ENCODE peak calls at places on chromosome 11, in ten cellular contexts. T is HFF-Myc; Y is OCI-LY7; N is lower leg skin; F is coronary artery; V is neural crest cell; G is AG04449; B is Calu3; K is CD8-positive, alpha-beta T cell; O is kidney. Z is an unnamed sample.

GRCh38 chr11:64331569-64332371 is 8.2 kb upstream of the CCDC88B start:
- DNase-seq in B (peak; percentile 84), O (peak; percentile 94), K (peak; percentile 53), T (peak; percentile 60), Y (peak; percentile 57), G (peak; percentile 21), F (no peak), V (no peak), N (no peak), Z (peak; percentile 64)

GRCh38 chr11:23569134-23569533 is 708.9 kb upstream of the CCDC179 start:
- DNase-seq in N (no peak), B (no peak), F (no peak), K (no peak), G (no peak), V (no peak), O (no peak), Y (no peak), T (no peak), Z (no peak)

GRCh38 chr11:45737056-45737455 is 67.9 kb upstream of the SLC35C1 start:
- DNase-seq in B (no peak), G (no peak), T (no peak), Y (no peak), K (no peak), F (no peak), N (no peak), O (no peak), V (no peak), Z (peak; percentile 43)

GRCh38 chr11:76781861-76782500 is 1.2 kb upstream of the TSKU start:
- DNase-seq in N (no peak), O (no peak), V (no peak), F (no peak), K (no peak), B (no peak), Y (no peak), G (no peak), T (no peak), Z (no peak)

GRCh38 chr11:18775492-18776292 is 15.9 kb downstream of the PTPN5 start:
- DNase-seq in Y (peak; percentile 57), N (peak; percentile 34), O (peak; percentile 48), B (peak; percentile 85), F (no peak), G (no peak), V (peak; percentile 87), K (peak; percentile 27), T (no peak), Z (no peak)

GRCh38 chr11:35944503-35945136 is 758 bp downstream of the LDLRAD3 start:
- DNase-seq in B (no peak), Y (no peak), V (no peak), T (no peak), O (no peak), F (peak; percentile 77), N (no peak), G (no peak), K (no peak), Z (no peak)

GRCh38 chr11:118438314-118438931 is 2.1 kb downstream of the KMT2A start:
- DNase-seq in B (peak; percentile 26), V (peak; percentile 33), T (no peak), O (no peak), N (peak; percentile 65), F (peak; percentile 77), G (peak; percentile 42), Y (peak; percentile 53), K (peak; percentile 31), Z (no peak)

GRCh38 chr11:20022363-20023081 is 137.8 kb downstream of the DBX1 start:
- DNase-seq in K (no peak), F (no peak), G (no peak), B (peak; percentile 9), O (no peak), N (no peak), V (peak; percentile 25), Y (peak; percentile 2), T (no peak), Z (no peak)

GRCh38 chr11:73199446-73199845 is 18.6 kb upstream of the P2RY2 start:
- DNase-seq in F (no peak), N (no peak), K (no peak), G (no peak), T (no peak), V (no peak), O (no peak), Y (no peak), B (no peak), Z (no peak)

GRCh38 chr11:12640355-12640754 is 33.9 kb upstream of the TEAD1 start:
- DNase-seq in O (no peak), K (no peak), B (no peak), V (no peak), Y (no peak), F (no peak), T (no peak), G (no peak), N (no peak), Z (no peak)

GRCh38 chr11:124793466-124794278 is 6.5 kb downstream of the MSANTD2 start:
- DNase-seq in B (peak; percentile 15), T (no peak), V (no peak), G (no peak), Y (peak; percentile 72), K (no peak), N (no peak), F (no peak), O (no peak), Z (no peak)

GRCh38 chr11:26088391-26088790 is 243.5 kb upstream of the ANO3 start:
- DNase-seq in G (peak; percentile 36), T (no peak), V (no peak), O (no peak), K (no peak), N (no peak), B (no peak), F (no peak), Y (no peak), Z (no peak)

DNA sequence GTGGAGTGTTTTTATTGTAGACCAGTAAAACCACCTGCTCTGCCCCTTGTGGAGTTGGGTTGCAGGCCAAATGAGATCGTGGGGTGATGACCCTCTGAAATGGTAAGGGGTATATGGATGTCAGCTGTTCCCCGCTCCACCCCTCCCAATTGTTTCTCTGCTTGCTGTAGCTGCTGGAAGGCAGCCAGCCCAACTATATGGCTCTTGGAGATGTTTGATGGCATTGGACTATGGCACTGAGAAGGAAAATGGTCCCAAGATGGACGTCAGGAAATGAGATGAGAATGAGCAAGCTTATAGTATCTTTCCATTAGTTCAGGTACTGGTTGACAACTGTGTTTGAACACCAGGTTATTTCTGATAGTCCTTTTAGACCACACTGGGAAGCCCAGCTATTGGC is 94.8 kb upstream of the SORL1-AS1 start:
- DNase-seq in G (no peak), T (no peak), V (no peak), Y (no peak), O (no peak), N (no peak), B (no peak), F (no peak), K (no peak), Z (no peak)
- TF ChIP-seq CTCF in G (no peak), T (no peak), V (no peak), Y (no peak), O (no peak), N (no peak), B (no peak), F (no peak), K (no peak), Z (no peak)

DNA sequence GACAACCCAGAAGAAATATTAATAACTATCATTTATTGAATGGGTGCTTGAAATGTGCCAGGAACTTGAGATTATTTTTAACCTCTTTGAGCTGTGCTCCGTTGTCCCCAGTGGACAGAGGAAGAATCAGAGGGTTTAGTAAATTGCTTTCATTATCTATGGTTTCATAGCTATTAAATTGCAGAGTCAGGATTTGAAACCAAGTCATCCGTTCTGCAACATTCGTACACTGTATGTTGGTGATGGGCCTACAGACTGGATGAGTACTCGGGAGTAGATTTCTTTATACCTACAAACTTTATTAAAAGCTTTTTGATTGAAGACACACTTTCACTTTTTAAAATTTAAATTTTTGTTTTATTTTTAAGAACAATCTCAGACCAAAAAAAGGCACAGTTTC is 4.9 kb downstream of the HSD17B12 start:
- DNase-seq in N (no peak), K (no peak), Y (no peak), G (no peak), O (no peak), T (no peak), V (no peak), F (no peak), B (no peak), Z (no peak)
- TF ChIP-seq CTCF in N (no peak), K (no peak), Y (peak; percentile 21), G (no peak), O (no peak), T (no peak), V (peak; percentile 25), F (no peak), B (no peak), Z (no peak)

DNA sequence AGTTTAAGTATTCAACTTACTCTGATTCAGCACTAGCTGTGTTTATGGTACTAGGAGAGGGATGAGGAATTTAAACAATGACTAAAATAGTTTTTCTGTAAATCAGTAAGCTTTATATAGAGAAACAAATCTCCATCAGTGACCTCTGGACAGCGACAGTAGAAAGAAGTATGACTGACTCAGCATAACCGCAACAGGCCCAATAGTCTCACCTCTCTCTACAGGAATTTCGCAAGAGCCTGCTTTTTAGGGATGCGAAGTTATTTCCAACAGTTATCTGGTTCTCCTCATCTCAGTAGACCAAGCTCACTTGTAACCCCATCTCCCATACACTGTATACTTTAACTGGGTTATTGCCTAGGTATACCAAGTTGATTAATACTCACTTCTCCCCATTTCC is 770.5 kb upstream of the CCDC90B start:
- DNase-seq in G (no peak), F (no peak), K (no peak), T (no peak), O (no peak), N (no peak), V (no peak), Y (no peak), B (no peak), Z (peak; percentile 31)
- TF ChIP-seq CTCF in G (no peak), F (no peak), K (no peak), T (no peak), O (no peak), N (no peak), V (no peak), Y (no peak), B (no peak), Z (no peak)

GRCh38 chr11:67664696-67665536 is 9.5 kb downstream of the ALDH3B2 start:
- DNase-seq in B (no peak), Y (no peak), G (no peak), V (no peak), O (no peak), N (no peak), T (no peak), F (no peak), K (no peak), Z (no peak)

GRCh38 chr11:67664213-67664585 is 10.2 kb downstream of the ALDH3B2 start:
- DNase-seq in Y (no peak), B (no peak), K (no peak), G (no peak), V (no peak), O (no peak), F (no peak), N (no peak), T (no peak), Z (no peak)

GRCh38 chr11:67666676-67667489 is 7.5 kb downstream of the ALDH3B2 start:
- DNase-seq in O (no peak), Y (peak; percentile 70), N (no peak), V (no peak), F (no peak), T (no peak), G (no peak), B (no peak), K (no peak), Z (no peak)

GRCh38 chr11:67666303-67666645 is 8.1 kb downstream of the ALDH3B2 start:
- DNase-seq in F (no peak), K (no peak), T (no peak), N (no peak), V (no peak), G (no peak), B (no peak), Y (no peak), O (no peak), Z (no peak)

GRCh38 chr11:67665537-67666302 is 8.7 kb downstream of the ALDH3B2 start:
- DNase-seq in O (peak; percentile 72), Y (peak; percentile 35), K (no peak), N (no peak), V (no peak), B (peak; percentile 77), G (no peak), T (no peak), F (no peak), Z (no peak)
- TF ChIP-seq CTCF in O (peak; percentile 27), Y (peak; percentile 60), K (no peak), N (no peak), V (peak; percentile 28), B (peak; percentile 53), G (no peak), T (no peak), F (no peak), Z (peak; percentile 51)